ENCODE peak calls at places on chromosomes 1 and 21, in ten cellular contexts. E, R, Y, D, C, J, I, Q, V and B are unnamed samples.

GRCh38 chr1:1058088-1058905 is 15.8 kb downstream of the RNF223 start:
- DNase-seq in C (no peak), Y (no peak), I (no peak), V (peak; percentile 51), J (no peak), E (no peak), Q (no peak), R (no peak), D (no peak), B (no peak)

GRCh38 chr1:212578043-212578442 is 30.5 kb upstream of the ATF3 start:
- DNase-seq in R (no peak), I (no peak), D (no peak), J (no peak), E (no peak), Y (no peak), Q (no peak), V (no peak), C (no peak), B (no peak)

GRCh38 chr1:2258122-2258812 is 30.1 kb downstream of the SKI start:
- DNase-seq in C (no peak), J (no peak), Y (no peak), I (no peak), R (no peak), V (no peak), Q (no peak), E (no peak), D (no peak), B (no peak)

GRCh38 chr1:209747580-209748262 is 8.1 kb upstream of the TRAF3IP3 start:
- DNase-seq in J (peak; percentile 97), C (peak; percentile 96), D (peak; percentile 88), E (peak; percentile 94), R (peak; percentile 87), Q (peak; percentile 99), Y (peak; percentile 87), I (peak; percentile 74), V (peak; percentile 96), B (peak; percentile 91)

GRCh38 chr1:38000529-38001453 is 4.5 kb downstream of the FHL3 start:
- DNase-seq in C (no peak), I (no peak), J (no peak), R (no peak), D (peak; percentile 33), Y (peak; percentile 49), E (no peak), V (no peak), Q (peak; percentile 25), B (no peak)

GRCh38 chr1:76826072-76826827 is 41.0 kb upstream of the ST6GALNAC5 start:
- DNase-seq in Y (no peak), R (no peak), V (no peak), J (no peak), I (no peak), D (no peak), Q (no peak), E (no peak), C (no peak), B (no peak)

GRCh38 chr21:34890724-34891609 is 158.1 kb downstream of the RUNX1 start:
- DNase-seq in R (no peak), J (no peak), C (no peak), V (no peak), I (no peak), Y (peak; percentile 20), D (peak; percentile 43), Q (peak; percentile 9), E (no peak), B (peak; percentile 75)

GRCh38 chr1:23238565-23238964 is 21.3 kb upstream of the HTR1D start:
- DNase-seq in E (no peak), D (no peak), I (no peak), V (no peak), Y (no peak), J (no peak), Q (no peak), R (no peak), C (no peak), B (no peak)

GRCh38 chr1:164578474-164579200 is 19.7 kb downstream of the PBX1 start:
- DNase-seq in R (no peak), J (no peak), V (no peak), I (no peak), D (no peak), C (no peak), Y (no peak), Q (no peak), E (no peak), B (no peak)

GRCh38 chr1:164576311-164577271 is 17.6 kb downstream of the PBX1 start:
- DNase-seq in D (no peak), Q (no peak), J (no peak), I (no peak), V (no peak), E (no peak), C (no peak), Y (peak; percentile 41), R (peak; percentile 49), B (peak; percentile 75)

GRCh38 chr1:164577291-164577690 is 18.3 kb downstream of the PBX1 start:
- DNase-seq in D (no peak), R (no peak), J (no peak), E (no peak), V (no peak), Y (no peak), I (no peak), Q (no peak), C (no peak), B (no peak)

GRCh38 chr1:164581762-164582161 is 22.8 kb downstream of the PBX1 start:
- DNase-seq in J (no peak), C (no peak), Y (no peak), R (no peak), Q (no peak), I (no peak), V (no peak), E (no peak), D (no peak), B (no peak)

DNA sequence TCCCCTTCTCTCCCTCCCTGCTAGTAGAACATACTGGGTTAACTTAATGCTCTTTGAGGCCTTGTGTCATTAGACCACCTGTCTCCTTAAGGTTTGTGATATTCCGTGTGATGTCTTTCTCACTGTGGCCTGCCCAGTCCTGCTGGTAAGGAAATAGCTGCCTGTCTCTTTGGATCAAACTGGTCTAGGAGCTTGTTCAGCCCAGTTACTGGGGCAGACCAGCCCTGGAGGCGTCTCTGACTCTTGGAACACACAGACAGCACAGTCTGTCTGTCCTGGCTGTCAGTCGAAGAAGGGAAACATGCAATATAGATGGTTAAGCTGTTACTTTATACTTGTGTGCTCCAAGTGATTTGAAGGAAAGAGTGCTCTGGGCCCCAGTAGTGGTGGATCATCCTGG is 20.4 kb downstream of the PBX1 start:
- DNase-seq in V (no peak), R (no peak), I (no peak), Q (no peak), E (no peak), D (no peak), J (no peak), Y (no peak), C (no peak), B (no peak)
- H3K27ac ChIP-seq in V (no peak overlapping the region), R (no peak overlapping the region), I (no peak overlapping the region), Q (no peak overlapping the region), E (peak overlapping the region; percentile 8), D (peak overlapping the region; percentile 80), J (no peak overlapping the region), Y (peak overlapping the region; percentile 76), C (peak overlapping the region; percentile 82), B (no peak overlapping the region)

GRCh38 chr1:214658785-214659184 is 55.8 kb downstream of the CENPF start:
- DNase-seq in Q (peak; percentile 3), I (no peak), C (no peak), R (no peak), E (no peak), J (peak; percentile 13), D (no peak), Y (no peak), V (peak; percentile 33), B (no peak)
- TF ChIP-seq CTCF in Q (no peak), I (no peak), C (no peak), R (no peak), E (no peak), J (peak; percentile 46), D (no peak), Y (peak; percentile 30), V (no peak), B (no peak)

GRCh38 chr1:78493456-78493855 is 2.7 kb downstream of the PTGFR start:
- DNase-seq in R (no peak), I (no peak), Y (no peak), E (no peak), Q (no peak), J (no peak), V (no peak), D (no peak), C (no peak), B (no peak)

GRCh38 chr1:78492376-78492950 is 1.7 kb downstream of the PTGFR start:
- DNase-seq in E (peak; percentile 67), D (peak; percentile 65), R (no peak), I (no peak), J (no peak), C (no peak), Q (no peak), V (no peak), Y (no peak), B (no peak)

GRCh38 chr1:78490861-78491310 is at the start of gene PTGFR:
- DNase-seq in R (no peak), V (no peak), Q (peak; percentile 25), C (no peak), Y (peak; percentile 16), J (no peak), D (peak; percentile 60), E (peak; percentile 69), I (no peak), B (no peak)

GRCh38 chr1:78497196-78497595 is 6.4 kb downstream of the PTGFR start:
- DNase-seq in C (no peak), Q (no peak), Y (no peak), V (no peak), J (no peak), I (no peak), R (no peak), D (no peak), E (no peak), B (no peak)

DNA sequence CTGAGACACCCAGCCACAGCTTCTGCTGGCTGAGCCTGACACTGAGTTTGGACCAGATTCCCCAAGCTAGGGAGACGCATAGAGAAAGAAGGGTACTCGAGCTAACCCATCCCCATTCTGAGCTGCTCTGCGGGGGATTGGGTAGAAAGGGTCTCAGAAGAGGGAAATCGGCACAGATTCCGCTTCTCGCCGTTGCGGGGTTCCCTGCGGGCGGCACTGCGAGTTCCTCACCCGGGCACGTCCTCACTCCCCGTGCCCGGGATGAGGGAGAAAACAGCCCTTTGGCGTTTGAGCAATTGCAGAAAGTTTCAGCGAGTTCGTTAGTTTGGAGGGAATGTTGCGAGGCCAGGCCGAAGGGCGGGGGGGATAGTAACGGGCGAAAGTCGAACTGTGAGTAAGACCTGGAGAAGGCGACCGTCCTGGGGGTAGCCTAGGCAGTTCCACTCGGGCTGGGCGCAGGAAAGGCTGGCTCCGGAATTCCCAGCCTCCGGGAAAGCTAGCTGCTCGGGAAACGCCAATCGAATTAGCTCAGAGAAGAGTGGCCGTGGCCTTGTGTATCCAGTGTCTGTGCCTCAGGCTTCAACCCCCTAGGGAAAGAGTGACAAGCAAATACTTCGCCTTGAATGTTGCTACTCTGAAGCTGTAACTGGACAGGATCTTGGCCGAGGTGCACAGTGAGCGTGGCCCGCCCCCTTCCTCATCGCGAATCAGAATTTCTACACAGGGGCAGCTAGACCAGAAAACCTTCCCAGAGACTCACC is 717 bp downstream of the PTGFR start:
- DNase-seq in V (no peak), R (no peak), Q (peak; percentile 39), I (no peak), J (no peak), C (no peak), Y (peak; percentile 14), D (peak; percentile 67), E (peak; percentile 74), B (no peak)
- H3K4me3 ChIP-seq in V (no peak overlapping the region), R (no peak overlapping the region), Q (peak overlapping the region; percentile 40), I (peak overlapping the region; percentile 82), J (peak overlapping the region; percentile 24), C (peak overlapping the region; percentile 50), Y (peak overlapping the region; percentile 60), D (peak overlapping the region; percentile 57), E (peak overlapping the region; percentile 56), B (peak overlapping the region; percentile 69)

DNA sequence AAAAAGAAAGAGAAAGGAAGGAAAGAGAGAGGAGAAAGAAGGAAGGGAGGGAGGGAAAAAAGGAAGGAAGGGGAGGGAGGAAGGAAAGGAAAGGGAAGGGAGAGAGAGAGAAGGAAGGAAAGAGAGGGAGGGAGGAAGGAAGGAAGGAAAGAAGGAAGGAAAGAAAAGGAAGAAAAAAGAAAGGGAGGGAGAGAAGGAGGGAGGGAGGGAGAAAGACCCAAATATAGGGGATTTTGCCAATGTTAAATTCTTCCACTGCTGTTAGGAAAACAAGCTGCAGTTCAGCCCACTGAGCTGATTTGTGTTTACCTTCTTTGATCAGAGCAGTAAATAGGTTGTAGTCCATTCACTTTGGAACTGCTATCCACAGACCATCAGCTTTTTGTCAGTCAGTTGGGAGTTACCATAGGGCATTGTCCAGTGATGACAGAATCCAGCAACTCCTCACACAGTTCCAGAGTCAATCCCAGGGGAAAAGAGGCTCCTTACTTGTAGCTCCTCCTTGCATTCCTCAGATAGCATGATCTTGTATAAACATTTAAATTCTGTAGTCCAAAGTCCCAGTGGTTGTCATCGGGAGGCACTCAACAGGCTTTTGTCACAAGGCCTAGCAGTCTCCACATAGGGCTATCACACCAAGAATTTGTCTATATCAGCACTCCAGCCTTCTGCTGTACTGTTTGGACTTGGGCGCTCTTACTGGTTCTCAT is 13.5 kb upstream of the PPP1R8 start:
- DNase-seq in I (no peak), C (no peak), J (peak; percentile 76), R (no peak), Q (peak; percentile 32), D (no peak), E (no peak), V (no peak), Y (no peak), B (no peak)
- H3K27ac ChIP-seq in I (peak overlapping the region; percentile 56), C (peak overlapping the region; percentile 58), J (peak overlapping the region; percentile 52), R (peak overlapping the region; percentile 33), Q (no peak overlapping the region), D (peak overlapping the region; percentile 57), E (no peak overlapping the region), V (no peak overlapping the region), Y (peak overlapping the region; percentile 61), B (peak overlapping the region; percentile 26)